ENCODE peak calls at places on chromosome 13, in five cellular contexts. C is HAP-1, P is COR-L47, M is T1000, V is AG08396. K is an unnamed sample.

GRCh38 chr13:76307157-76307556 is 579.0 kb downstream of the KCTD12 start:
- DNase-seq in M (no peak), V (peak), P (no peak), C (no peak), K (no peak)

GRCh38 chr13:27997904-27998522 is 9.5 kb upstream of the URAD start:
- DNase-seq in V (no peak), P (no peak), M (no peak), C (peak), K (peak)

GRCh38 chr13:97125051-97125809 is 96.9 kb upstream of the MBNL2 start:
- DNase-seq in V (no peak), M (no peak), C (peak), P (peak), K (peak)

GRCh38 chr13:96089749-96090239 is at the start of gene HS6ST3:
- DNase-seq in M (no peak), C (peak), P (peak), V (no peak), K (peak)

GRCh38 chr13:101146101-101146898 is 270.0 kb downstream of the NALCN start:
- DNase-seq in C (no peak), V (no peak), P (no peak), M (no peak), K (no peak)

GRCh38 chr13:106573855-106574254 is 5.9 kb upstream of the ARGLU1 start:
- DNase-seq in C (no peak), M (no peak), P (no peak), V (peak), K (no peak)

GRCh38 chr13:44317752-44318550 is 55.7 kb upstream of the SERP2 start:
- DNase-seq in C (no peak), P (peak), V (no peak), M (no peak), K (no peak)

GRCh38 chr13:80374453-80374852 is 33.5 kb upstream of the SPRY2 start:
- DNase-seq in C (no peak), V (no peak), P (no peak), M (no peak), K (no peak)

GRCh38 chr13:69213331-69213850 is 894.2 kb upstream of the ATXN8OS start:
- DNase-seq in C (peak), V (no peak), M (no peak), P (no peak), K (no peak)

GRCh38 chr13:99421758-99422555 is 79.3 kb upstream of the TM9SF2 start:
- DNase-seq in M (no peak), P (no peak), C (no peak), V (no peak), K (no peak)

GRCh38 chr13:95099541-95099940 is 201.7 kb downstream of the ABCC4 start:
- DNase-seq in P (no peak), V (no peak), C (no peak), M (no peak), K (no peak)

GRCh38 chr13:95260031-95260525 is 41.2 kb downstream of the ABCC4 start:
- DNase-seq in C (no peak), V (no peak), M (no peak), P (no peak), K (no peak)

GRCh38 chr13:76646946-76647345 is 239.3 kb downstream of the KCTD12 start:
- DNase-seq in M (no peak), P (no peak), C (no peak), V (no peak), K (no peak)

GRCh38 chr13:43054803-43055802 is 31.7 kb downstream of the DNAJC15 start:
- DNase-seq in P (peak), M (peak), C (peak), V (peak), K (no peak)

GRCh38 chr13:85990397-85990796 is 191.2 kb upstream of the SLITRK6 start:
- DNase-seq in M (no peak), V (no peak), P (no peak), C (no peak), K (no peak)

GRCh38 chr13:31913459-31913858 is 118.1 kb upstream of the FRY start:
- DNase-seq in V (no peak), P (no peak), M (no peak), C (no peak), K (no peak)

GRCh38 chr13:109922518-109922917 is 136.1 kb upstream of the IRS2 start:
- DNase-seq in P (no peak), C (no peak), M (no peak), V (no peak), K (no peak)

GRCh38 chr13:30463820-30464495 is 1.8 kb downstream of the HMGB1 start:
- DNase-seq in P (peak), V (peak), M (peak), C (peak), K (peak)

GRCh38 chr13:113827021-113827420 is 36.9 kb downstream of the GAS6 start:
- DNase-seq in P (no peak), C (no peak), V (no peak), M (no peak), K (no peak)

GRCh38 chr13:112756511-112756966 is 66.7 kb downstream of the ATP11A start:
- DNase-seq in C (no peak), V (no peak), M (no peak), P (peak), K (no peak)

GRCh38 chr13:39836038-39836437 is 180.6 kb downstream of the COG6 start:
- DNase-seq in V (no peak), M (no peak), C (no peak), P (no peak), K (no peak)

GRCh38 chr13:50598338-50598737 is 245.2 kb downstream of the DLEU7 start:
- DNase-seq in C (no peak), M (no peak), V (no peak), P (no peak), K (no peak)

GRCh38 chr13:73610799-73611592 is 523.2 kb downstream of the KLF12 start:
- DNase-seq in V (no peak), M (no peak), P (no peak), C (no peak), K (no peak)

GRCh38 chr13:81670048-81670447 is 1329.1 kb upstream of the SPRY2 start:
- DNase-seq in C (no peak), V (no peak), P (no peak), M (no peak), K (no peak)

GRCh38 chr13:100827489-100828000 is 152.9 kb upstream of the TMTC4 start:
- DNase-seq in C (no peak), M (no peak), V (no peak), P (no peak), K (no peak)

GRCh38 chr13:113009743-113010509 is 40.9 kb downstream of the MCF2L start:
- DNase-seq in P (peak), C (no peak), V (peak), M (no peak), K (no peak)

GRCh38 chr13:30607908-30608307 is 9.8 kb upstream of the USPL1 start:
- DNase-seq in V (no peak), P (no peak), C (no peak), M (no peak), K (peak)

GRCh38 chr13:71218960-71219359 is 648.0 kb downstream of the DACH1 start:
- DNase-seq in C (peak), V (no peak), M (no peak), P (peak), K (no peak)

GRCh38 chr13:102659168-102659713 is 35.6 kb downstream of the METTL21C start:
- DNase-seq in M (no peak), P (no peak), V (no peak), C (no peak), K (no peak)

GRCh38 chr13:31896427-31896826 is 135.1 kb upstream of the FRY start:
- DNase-seq in V (peak), M (peak), P (no peak), C (peak), K (no peak)

GRCh38 chr13:20526664-20527063 is 1.0 kb upstream of the CRYL1 start:
- DNase-seq in M (no peak), C (no peak), V (no peak), P (peak), K (no peak)

GRCh38 chr13:24713022-24713421 is 32.8 kb downstream of the ATP12A start:
- DNase-seq in C (no peak), P (no peak), V (no peak), M (no peak), K (no peak)

K was measured in mucosa of descending colon.